ENCODE peak calls at places on chromosomes 11 and 22, in seven cellular contexts. Y is mesenchymal stem cell, M is mesendoderm, S is H1, D is neuronal stem cell, G is IMR-90, C is trophoblast cell. W is an unnamed sample.

GRCh38 chr11:100712618-100713017 is 25.5 kb downstream of the ARHGAP42 start:
- DNase-seq in Y (no peak), C (no peak), S (no peak), M (no peak), G (no peak), D (no peak), W (no peak)

GRCh38 chr11:126134461-126135155 is 71.9 kb upstream of the CDON start:
- DNase-seq in M (no peak), G (no peak), S (no peak), C (no peak), Y (no peak), D (no peak), W (no peak)

GRCh38 chr22:50146440-50147228 is 23.9 kb upstream of the PANX2 start:
- DNase-seq in C (peak), G (peak), M (peak), Y (no peak), S (no peak), D (no peak), W (no peak)

GRCh38 chr11:36363361-36364272 is 67.5 kb downstream of the PRR5L start:
- DNase-seq in C (no peak), G (no peak), D (no peak), Y (peak), S (no peak), M (peak), W (no peak)

GRCh38 chr11:108511851-108512474 is 13.8 kb upstream of the POGLUT3 start:
- DNase-seq in G (peak), Y (peak), C (peak), S (no peak), M (no peak), D (no peak), W (no peak)

GRCh38 chr11:127471662-127472061 is 471.1 kb upstream of the KIRREL3 start:
- DNase-seq in M (no peak), D (no peak), Y (no peak), G (no peak), S (no peak), C (no peak), W (no peak)

GRCh38 chr22:29700949-29701927 is 18.6 kb upstream of the CABP7 start:
- DNase-seq in S (no peak), Y (peak), C (peak), D (no peak), M (peak), G (peak), W (peak)

GRCh38 chr11:45161252-45162063 is 15.0 kb downstream of the PRDM11 start:
- DNase-seq in S (no peak), Y (no peak), M (no peak), C (no peak), G (no peak), D (no peak), W (no peak)

GRCh38 chr22:40009953-40010751 is 15.4 kb downstream of the FAM83F start:
- DNase-seq in G (no peak), S (no peak), M (no peak), D (no peak), Y (no peak), C (no peak), W (no peak)

GRCh38 chr22:49039625-49040024 is 788.0 kb downstream of the BRD1 start:
- DNase-seq in D (no peak), C (no peak), M (no peak), G (no peak), S (no peak), Y (no peak), W (no peak)

GRCh38 chr11:3796346-3796745 is 1.0 kb downstream of the NUP98 start:
- DNase-seq in G (no peak), Y (peak), D (no peak), M (no peak), C (no peak), S (no peak), W (no peak)

GRCh38 chr11:72036687-72037086 is 38.0 kb downstream of the IL18BP start:
- DNase-seq in D (no peak), G (no peak), Y (no peak), C (no peak), S (no peak), M (no peak), W (no peak)

GRCh38 chr22:48060266-48060665 is 1297.8 kb downstream of the TBC1D22A start:
- DNase-seq in Y (no peak), M (no peak), S (no peak), C (no peak), G (no peak), D (no peak), W (no peak)

GRCh38 chr11:31870609-31871309 is 59.6 kb upstream of the PAX6 start:
- DNase-seq in D (peak), S (peak), M (peak), G (peak), C (peak), Y (peak), W (peak)

GRCh38 chr22:41561335-41561734 is 525 bp downstream of the CSDC2 start:
- DNase-seq in S (no peak), M (peak), G (no peak), D (no peak), Y (no peak), C (no peak), W (peak)

DNA sequence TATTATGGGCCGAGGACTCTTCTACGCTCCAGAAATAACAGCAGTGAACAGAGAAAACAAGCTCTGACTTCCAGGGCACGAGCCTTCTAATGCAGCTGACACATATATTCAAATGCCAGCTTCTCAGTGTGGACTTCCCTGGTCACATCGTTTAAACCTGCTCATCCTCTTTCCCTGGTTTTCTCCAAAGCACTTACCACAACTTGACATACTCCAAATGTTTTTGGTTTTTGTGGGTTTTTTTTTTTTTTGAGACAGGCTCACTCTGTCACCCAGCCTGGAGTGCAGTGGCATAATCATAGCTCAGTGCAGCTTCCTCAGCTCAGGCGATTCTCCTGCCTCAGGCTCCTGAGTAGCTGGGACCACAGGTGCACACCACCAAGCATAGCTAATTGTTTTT is 105.5 kb downstream of the MICAL3 start:
- DNase-seq in M (no peak), C (peak), D (no peak), Y (peak), G (peak), S (no peak), W (no peak)
- H3K23ac ChIP-seq in M (no peak), C (no peak), D (no peak), Y (no peak), G (no peak), S (no peak), W (no peak)

DNA sequence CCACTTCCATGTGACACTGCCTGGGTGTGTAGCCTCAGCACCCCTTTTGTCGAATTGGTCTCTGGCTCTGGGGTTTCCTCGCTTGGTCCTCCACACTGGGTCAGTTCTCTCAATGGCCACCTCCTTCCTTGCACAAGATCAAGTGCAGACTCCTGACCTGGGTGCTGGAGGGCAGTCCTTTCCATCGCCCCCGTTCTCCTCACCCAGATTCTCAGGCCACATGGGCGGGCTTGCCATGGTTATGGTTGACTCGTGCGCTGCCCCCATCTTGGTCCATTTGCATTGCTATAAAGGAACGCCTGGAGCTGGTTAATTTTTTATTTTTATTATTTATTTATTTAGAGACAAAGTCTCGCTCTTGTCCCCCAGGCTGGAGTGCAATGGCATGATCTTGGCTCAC is 5.5 kb upstream of the PARVB start:
- DNase-seq in C (no peak), Y (no peak), D (no peak), M (no peak), G (no peak), S (no peak), W (no peak)
- H3K18ac ChIP-seq in C (no peak), Y (no peak), D (no peak), M (no peak), G (no peak), S (no peak), W (no peak)

DNA sequence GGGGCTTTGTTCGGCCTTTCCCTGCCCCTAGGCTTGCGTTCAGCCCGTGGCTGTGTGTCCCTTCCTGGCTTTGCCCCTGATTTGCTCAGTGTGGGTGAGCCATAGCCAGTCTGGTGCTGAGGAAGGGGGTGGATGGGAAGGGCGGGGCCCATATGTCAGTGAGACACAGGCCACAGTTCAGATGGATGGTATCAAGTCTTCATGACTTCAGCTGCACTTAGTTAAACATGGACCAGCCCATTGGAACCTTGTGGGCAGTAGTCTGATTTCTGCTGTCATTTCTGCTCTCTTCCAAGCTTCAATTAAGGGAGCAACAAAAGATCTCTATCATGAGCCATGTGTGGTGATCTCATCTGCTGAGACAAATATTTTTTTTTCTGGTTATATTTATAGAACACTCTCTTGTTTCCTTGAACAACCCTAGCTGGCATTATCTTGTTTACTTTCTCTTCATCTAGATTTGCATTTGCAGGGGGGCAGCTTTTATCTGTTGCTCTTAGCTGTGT is 21.6 kb upstream of the PEX26 start:
- DNase-seq in D (no peak), G (peak), C (no peak), Y (peak), M (no peak), S (no peak), W (no peak)
- H3K23ac ChIP-seq in D (peak), G (peak), C (no peak), Y (peak), M (no peak), S (no peak), W (no peak)

GRCh38 chr22:45199723-45200122 is 36.0 kb downstream of the NUP50 start:
- DNase-seq in D (no peak), Y (no peak), S (no peak), C (no peak), M (no peak), G (no peak), W (no peak)
- H3K18ac ChIP-seq in D (no peak), Y (no peak), S (no peak), C (no peak), M (no peak), G (no peak), W (no peak)

DNA sequence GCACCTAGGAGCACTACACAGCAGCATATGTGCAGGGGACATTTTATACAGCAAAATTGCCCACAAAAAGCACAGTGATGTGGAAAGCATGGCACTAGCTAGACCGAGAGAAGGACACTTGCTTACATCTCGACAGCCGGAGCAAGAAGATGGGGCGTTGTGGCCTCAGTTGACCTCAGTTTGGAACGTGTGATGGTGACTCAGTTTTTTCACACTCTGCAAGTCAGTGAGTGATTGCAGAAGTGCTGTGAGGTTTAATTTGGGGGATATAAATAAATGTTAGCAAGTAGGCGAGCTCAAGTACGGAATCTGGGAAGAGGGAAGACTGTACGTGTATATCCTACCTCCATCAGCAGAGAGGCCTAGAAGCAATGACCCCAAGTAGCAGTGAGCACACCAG is 23.3 kb downstream of the LRP5 start:
- DNase-seq in G (no peak), M (no peak), Y (no peak), D (no peak), C (no peak), S (no peak), W (no peak)
- H3K23ac ChIP-seq in G (no peak), M (no peak), Y (no peak), D (no peak), C (no peak), S (no peak), W (no peak)

DNA sequence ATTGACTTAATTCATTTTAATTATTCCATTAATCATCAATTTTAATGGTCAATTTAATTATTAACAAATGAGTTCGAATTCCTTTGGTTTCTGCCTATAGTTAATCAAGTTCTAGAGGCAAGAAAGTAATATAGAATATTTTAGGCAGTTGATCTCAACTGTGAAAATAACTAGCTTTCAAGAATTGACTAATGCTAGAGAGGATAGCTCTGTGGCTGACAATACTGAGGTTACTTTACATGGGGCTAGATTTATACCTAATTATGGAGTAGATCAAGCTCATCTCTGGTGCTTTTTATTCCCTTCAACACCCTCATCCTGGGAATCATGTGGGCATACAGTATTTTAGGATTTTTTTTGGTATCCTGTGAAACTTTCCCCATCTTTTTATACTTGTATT is 259.4 kb downstream of the GRM5 start:
- DNase-seq in D (no peak), S (no peak), G (no peak), C (no peak), M (no peak), Y (no peak), W (no peak)
- H3K18ac ChIP-seq in D (no peak), S (no peak), G (no peak), C (no peak), M (no peak), Y (no peak), W (no peak)

GRCh38 chr11:73402834-73403185 is 26.6 kb downstream of the RELT start:
- DNase-seq in D (no peak), G (no peak), C (peak), S (no peak), Y (no peak), M (peak), W (no peak)
- H3K23ac ChIP-seq in D (no peak), G (no peak), C (no peak), S (no peak), Y (no peak), M (no peak), W (no peak)